ENCODE peak calls at places on chromosome 16, in four cellular contexts. One of them, this sample, is unnamed.

GRCh38 chr16:67396159-67396774 is 3.0 kb upstream of the TPPP3 start:
- ATAC-seq in body of pancreas: peak; percentile 70
- ATAC-seq in heart left ventricle: peak; percentile 51
- ATAC-seq in K562: peak; percentile 79
- ATAC-seq in this sample: peak; percentile 35

GRCh38 chr16:53892155-53892554 is 188.2 kb downstream of the FTO start:
- ATAC-seq in body of pancreas: peak; percentile 65
- ATAC-seq in K562: peak; percentile 86
- ATAC-seq in heart left ventricle: peak; percentile 69
- ATAC-seq in this sample: no peak

GRCh38 chr16:70701998-70702397 is 16.1 kb upstream of the MTSS2 start:
- ATAC-seq in K562: no peak
- ATAC-seq in body of pancreas: no peak
- ATAC-seq in heart left ventricle: no peak
- ATAC-seq in this sample: no peak

GRCh38 chr16:66269631-66270332 is 96.7 kb upstream of the CDH5 start:
- ATAC-seq in heart left ventricle: no peak
- ATAC-seq in body of pancreas: no peak
- ATAC-seq in K562: no peak
- ATAC-seq in this sample: no peak

GRCh38 chr16:55900616-55901393 is 25.6 kb upstream of the CES5A start:
- ATAC-seq in K562: no peak
- ATAC-seq in body of pancreas: no peak
- ATAC-seq in heart left ventricle: no peak
- ATAC-seq in this sample: no peak

GRCh38 chr16:4637501-4638166 is 13.0 kb downstream of the MGRN1 start:
- ATAC-seq in heart left ventricle: no peak
- ATAC-seq in K562: no peak
- ATAC-seq in body of pancreas: no peak
- ATAC-seq in this sample: no peak

GRCh38 chr16:27450836-27451341 is 48.9 kb downstream of the IL21R start:
- ATAC-seq in heart left ventricle: no peak
- ATAC-seq in K562: peak; percentile 27
- ATAC-seq in body of pancreas: peak; percentile 24
- ATAC-seq in this sample: no peak

GRCh38 chr16:55248494-55248893 is 75.5 kb upstream of the IRX6 start:
- ATAC-seq in body of pancreas: no peak
- ATAC-seq in heart left ventricle: no peak
- ATAC-seq in K562: no peak
- ATAC-seq in this sample: no peak

GRCh38 chr16:19589771-19590302 is 34.3 kb downstream of the VPS35L start:
- ATAC-seq in body of pancreas: no peak
- ATAC-seq in K562: no peak
- ATAC-seq in heart left ventricle: peak; percentile 58
- ATAC-seq in this sample: peak; percentile 86

GRCh38 chr16:12079411-12079965 is 103.0 kb downstream of the SNX29 start:
- ATAC-seq in body of pancreas: no peak
- ATAC-seq in heart left ventricle: no peak
- ATAC-seq in K562: no peak
- ATAC-seq in this sample: no peak

GRCh38 chr16:74071996-74072559 is 224.5 kb upstream of the PSMD7 start:
- ATAC-seq in K562: no peak
- ATAC-seq in heart left ventricle: no peak
- ATAC-seq in body of pancreas: no peak
- ATAC-seq in this sample: no peak

GRCh38 chr16:23742761-23743160 is 12.1 kb upstream of the CHP2 start:
- ATAC-seq in body of pancreas: no peak
- ATAC-seq in heart left ventricle: no peak
- ATAC-seq in K562: peak; percentile 61
- ATAC-seq in this sample: no peak

GRCh38 chr16:20336955-20337354 is 9.6 kb upstream of the GP2 start:
- ATAC-seq in heart left ventricle: no peak
- ATAC-seq in body of pancreas: no peak
- ATAC-seq in K562: no peak
- ATAC-seq in this sample: no peak

GRCh38 chr16:9042533-9042932 is 48.9 kb upstream of the HAPSTR1 start:
- ATAC-seq in K562: no peak
- ATAC-seq in heart left ventricle: no peak
- ATAC-seq in body of pancreas: no peak
- ATAC-seq in this sample: no peak

GRCh38 chr16:88956546-88957455 is 20.2 kb downstream of the CBFA2T3 start:
- ATAC-seq in heart left ventricle: no peak
- ATAC-seq in K562: no peak
- ATAC-seq in body of pancreas: no peak
- ATAC-seq in this sample: no peak

GRCh38 chr16:57871457-57871856 is 69.2 kb upstream of the KIFC3 start:
- ATAC-seq in body of pancreas: no peak
- ATAC-seq in heart left ventricle: no peak
- ATAC-seq in K562: no peak
- ATAC-seq in this sample: no peak

GRCh38 chr16:80150978-80151705 is 389.7 kb upstream of the DYNLRB2 start:
- ATAC-seq in heart left ventricle: no peak
- ATAC-seq in K562: no peak
- ATAC-seq in body of pancreas: no peak
- ATAC-seq in this sample: no peak

GRCh38 chr16:12543700-12544476 is 259.8 kb downstream of the CPPED1 start:
- ATAC-seq in K562: no peak
- ATAC-seq in heart left ventricle: no peak
- ATAC-seq in body of pancreas: no peak
- ATAC-seq in this sample: no peak

GRCh38 chr16:20612551-20613470 is 36.6 kb upstream of the ACSM2B start:
- ATAC-seq in body of pancreas: peak; percentile 19
- ATAC-seq in K562: no peak
- ATAC-seq in heart left ventricle: peak; percentile 61
- ATAC-seq in this sample: peak; percentile 49

GRCh38 chr16:11521019-11521418 is 65.7 kb downstream of the LITAF start:
- ATAC-seq in heart left ventricle: no peak
- ATAC-seq in body of pancreas: no peak
- ATAC-seq in K562: no peak
- ATAC-seq in this sample: no peak

GRCh38 chr16:85254051-85254450 is 141.8 kb upstream of the CIBAR2 start:
- ATAC-seq in heart left ventricle: no peak
- ATAC-seq in body of pancreas: no peak
- ATAC-seq in K562: no peak
- ATAC-seq in this sample: no peak

GRCh38 chr16:30155188-30155587 is 28.2 kb upstream of the CORO1A start:
- ATAC-seq in heart left ventricle: no peak
- ATAC-seq in body of pancreas: no peak
- ATAC-seq in K562: no peak
- ATAC-seq in this sample: no peak

GRCh38 chr16:65733706-65734105 is 611.8 kb upstream of the CDH11 start:
- ATAC-seq in heart left ventricle: no peak
- ATAC-seq in body of pancreas: no peak
- ATAC-seq in K562: no peak
- ATAC-seq in this sample: no peak

GRCh38 chr16:84340305-84341040 is 27.9 kb upstream of the ATP2C2 start:
- ATAC-seq in heart left ventricle: no peak
- ATAC-seq in K562: no peak
- ATAC-seq in body of pancreas: no peak
- ATAC-seq in this sample: no peak

GRCh38 chr16:21611546-21612384 is 12.4 kb downstream of the METTL9 start:
- ATAC-seq in heart left ventricle: peak; percentile 29
- ATAC-seq in K562: peak; percentile 85
- ATAC-seq in body of pancreas: no peak
- ATAC-seq in this sample: no peak

GRCh38 chr16:51134269-51134812 is 16.7 kb downstream of the SALL1 start:
- ATAC-seq in heart left ventricle: no peak
- ATAC-seq in K562: no peak
- ATAC-seq in body of pancreas: no peak
- ATAC-seq in this sample: no peak

GRCh38 chr16:68136515-68136914 is 51.3 kb downstream of the NFATC3 start:
- ATAC-seq in heart left ventricle: no peak
- ATAC-seq in K562: no peak
- ATAC-seq in body of pancreas: no peak
- ATAC-seq in this sample: no peak

GRCh38 chr16:64238576-64238975 is 883.3 kb downstream of the CDH11 start:
- ATAC-seq in body of pancreas: no peak
- ATAC-seq in K562: no peak
- ATAC-seq in heart left ventricle: no peak
- ATAC-seq in this sample: no peak

GRCh38 chr16:10511829-10512228 is 68.6 kb downstream of the EMP2 start:
- ATAC-seq in K562: no peak
- ATAC-seq in heart left ventricle: no peak
- ATAC-seq in body of pancreas: no peak
- ATAC-seq in this sample: no peak

GRCh38 chr16:9027070-9027799 is 63.5 kb upstream of the USP7 start:
- ATAC-seq in heart left ventricle: no peak
- ATAC-seq in body of pancreas: no peak
- ATAC-seq in K562: peak; percentile 68
- ATAC-seq in this sample: no peak

GRCh38 chr16:11668590-11669379 is 530 bp downstream of the SNN start:
- ATAC-seq in body of pancreas: peak; percentile 16
- ATAC-seq in heart left ventricle: peak; percentile 10
- ATAC-seq in K562: no peak
- ATAC-seq in this sample: peak; percentile 1

GRCh38 chr16:84281077-84281476 is 13.6 kb upstream of the WFDC1 start:
- ATAC-seq in K562: peak; percentile 68
- ATAC-seq in body of pancreas: no peak
- ATAC-seq in heart left ventricle: no peak
- ATAC-seq in this sample: no peak

GRCh38 chr16:68400083-68400923 is 48.0 kb downstream of the SMPD3 start:
- ATAC-seq in heart left ventricle: no peak
- ATAC-seq in body of pancreas: no peak
- ATAC-seq in K562: no peak
- ATAC-seq in this sample: no peak

GRCh38 chr16:24125199-24125598 is 130.9 kb upstream of the CACNG3 start:
- ATAC-seq in body of pancreas: no peak
- ATAC-seq in heart left ventricle: no peak
- ATAC-seq in K562: no peak
- ATAC-seq in this sample: no peak

GRCh38 chr16:15972046-15972868 is 22.8 kb downstream of the ABCC1 start:
- ATAC-seq in K562: no peak
- ATAC-seq in body of pancreas: no peak
- ATAC-seq in heart left ventricle: no peak
- ATAC-seq in this sample: no peak

GRCh38 chr16:47970291-47970931 is 185.4 kb downstream of the ABCC12 start:
- ATAC-seq in K562: peak; percentile 34
- ATAC-seq in body of pancreas: no peak
- ATAC-seq in heart left ventricle: no peak
- ATAC-seq in this sample: no peak

GRCh38 chr16:70614208-70614951 is 32.0 kb upstream of the IL34 start:
- ATAC-seq in body of pancreas: no peak
- ATAC-seq in K562: peak; percentile 37
- ATAC-seq in heart left ventricle: no peak
- ATAC-seq in this sample: no peak

GRCh38 chr16:66750279-66751134 is 902 bp downstream of the DYNC1LI2 start:
- ATAC-seq in K562: peak; percentile 24
- ATAC-seq in body of pancreas: no peak
- ATAC-seq in heart left ventricle: no peak
- ATAC-seq in this sample: no peak

DNA sequence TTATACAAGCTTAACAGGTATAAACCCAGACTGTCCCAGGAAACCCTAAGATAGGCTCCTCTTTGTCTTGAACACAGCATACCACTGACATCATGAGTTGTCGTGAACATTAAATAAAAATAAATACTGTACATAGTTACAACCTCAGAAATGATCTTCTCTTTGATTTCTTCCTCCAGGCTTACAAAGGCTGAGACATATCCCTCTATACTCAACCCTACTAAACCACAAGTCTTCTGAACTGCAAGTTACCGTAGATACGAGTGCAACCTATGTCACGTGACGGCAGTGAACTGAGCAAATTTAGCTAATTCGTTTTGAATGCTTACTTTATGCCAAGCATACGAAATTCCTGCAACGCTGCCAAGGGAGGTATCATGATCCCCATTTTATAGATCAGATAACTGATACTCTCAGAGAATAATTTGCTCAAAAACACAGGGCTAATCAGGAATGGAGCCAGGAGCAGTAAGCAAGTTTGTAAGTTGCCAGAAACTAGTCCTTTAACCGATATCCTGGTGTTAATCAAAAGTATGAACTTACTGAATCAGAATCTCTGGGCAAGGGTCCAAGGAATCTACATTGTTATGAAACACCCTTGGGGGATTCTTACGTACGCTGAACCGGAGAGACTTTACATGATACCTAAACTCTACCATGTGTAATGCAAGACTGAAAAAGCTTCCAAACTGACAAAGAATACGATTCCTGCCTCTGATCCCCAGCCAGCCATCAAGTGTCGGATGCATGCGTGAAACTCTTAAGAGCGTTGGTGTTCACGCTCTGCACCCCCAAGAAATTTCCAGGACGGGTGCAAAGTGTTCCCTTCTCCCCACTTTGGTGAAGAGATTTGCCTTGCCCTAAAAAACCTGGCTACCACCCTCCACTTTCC is 106.2 kb downstream of the XYLT1 start:
- ATAC-seq in body of pancreas: peak; percentile 45
- ATAC-seq in heart left ventricle: no peak
- ATAC-seq in K562: no peak
- ATAC-seq in this sample: peak; percentile 42
- TF ChIP-seq POLR2A in body of pancreas: no peak
- TF ChIP-seq POLR2A in heart left ventricle: no peak
- TF ChIP-seq POLR2A in K562: no peak
- TF ChIP-seq POLR2A in this sample: no peak

DNA sequence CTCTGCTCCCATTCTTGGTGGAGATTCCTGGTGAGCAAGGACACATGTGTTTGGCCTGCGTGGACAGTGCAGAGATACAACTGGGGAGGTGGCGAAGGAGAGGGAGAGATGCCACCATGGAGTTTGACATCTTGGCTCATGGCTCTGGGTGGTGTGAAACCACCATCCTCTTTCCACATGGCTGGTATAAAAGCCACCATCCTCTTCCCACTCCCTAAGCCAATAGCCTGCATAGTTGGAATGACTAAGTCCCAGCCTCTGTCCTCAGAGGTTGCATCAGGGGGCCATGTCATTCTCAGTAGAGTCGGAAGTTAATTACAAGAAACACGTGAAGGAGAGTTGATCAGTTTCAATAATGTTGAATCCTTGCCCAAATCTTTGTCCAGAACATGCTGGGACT is 10.0 kb downstream of the RBFOX1 start:
- ATAC-seq in K562: no peak
- ATAC-seq in heart left ventricle: no peak
- ATAC-seq in body of pancreas: no peak
- ATAC-seq in this sample: no peak
- TF ChIP-seq POLR2A in K562: no peak
- TF ChIP-seq POLR2A in heart left ventricle: no peak
- TF ChIP-seq POLR2A in body of pancreas: no peak
- TF ChIP-seq POLR2A in this sample: no peak

GRCh38 chr16:3443108-3444031 is at the start of the genes NAA60 and ZNF597:
- ATAC-seq in body of pancreas: peak; percentile 99
- ATAC-seq in heart left ventricle: peak; percentile 98
- ATAC-seq in K562: peak; percentile 97
- ATAC-seq in this sample: peak; percentile 99
- TF ChIP-seq POLR2A in body of pancreas: peak; percentile 59
- TF ChIP-seq POLR2A in heart left ventricle: peak; percentile 25
- TF ChIP-seq POLR2A in K562: no peak
- TF ChIP-seq POLR2A in this sample: no peak

GRCh38 chr16:81421536-81421935 is 23.1 kb upstream of the CMIP start:
- ATAC-seq in K562: no peak
- ATAC-seq in body of pancreas: no peak
- ATAC-seq in heart left ventricle: no peak
- ATAC-seq in this sample: no peak
- TF ChIP-seq POLR2A in K562: no peak
- TF ChIP-seq POLR2A in body of pancreas: no peak
- TF ChIP-seq POLR2A in heart left ventricle: no peak
- TF ChIP-seq POLR2A in this sample: no peak

GRCh38 chr16:31223044-31223443 is 6.1 kb upstream of the PYDC1 start:
- ATAC-seq in body of pancreas: no peak
- ATAC-seq in heart left ventricle: no peak
- ATAC-seq in K562: no peak
- ATAC-seq in this sample: no peak
- TF ChIP-seq POLR2A in body of pancreas: no peak
- TF ChIP-seq POLR2A in heart left ventricle: no peak
- TF ChIP-seq POLR2A in K562: no peak
- TF ChIP-seq POLR2A in this sample: no peak

This sample was measured in gastroesophageal sphincter.